ENCODE peak calls at places on chromosomes 11 and 22, in four cellular contexts. U is WTC11, N is SK-N-SH, I is HepG2. C is an unnamed sample.

GRCh38 chr11:33520103-33520502 is 180.5 kb downstream of the C11orf91 start:
- DNase-seq in U (no peak), N (no peak), I (no peak), C (no peak)

GRCh38 chr11:133951484-133952198 is 5.1 kb downstream of the IGSF9B start:
- DNase-seq in U (peak), N (peak), I (no peak), C (no peak)

GRCh38 chr11:94669032-94669431 is 99.1 kb upstream of the AMOTL1 start:
- DNase-seq in U (no peak), N (no peak), I (no peak), C (no peak)

GRCh38 chr22:37552560-37553163 is 7.6 kb upstream of the CDC42EP1 start:
- DNase-seq in U (peak), N (peak), I (no peak), C (peak)

GRCh38 chr11:84524422-84525051 is 1102.6 kb downstream of the DLG2 start:
- DNase-seq in U (no peak), N (peak), I (no peak), C (no peak)

GRCh38 chr11:7512525-7513209 is 1.1 kb upstream of the PPFIBP2 start:
- DNase-seq in U (peak), N (no peak), I (peak), C (no peak)

GRCh38 chr11:125784678-125785077 is 3.2 kb upstream of the PATE3 start:
- DNase-seq in U (no peak), N (no peak), I (no peak), C (no peak)

GRCh38 chr11:23364076-23364475 is 503.8 kb upstream of the CCDC179 start:
- DNase-seq in U (no peak), N (no peak), I (no peak), C (no peak)

GRCh38 chr22:40511604-40512003 is 124.9 kb downstream of the MRTFA start:
- DNase-seq in U (no peak), N (no peak), I (no peak), C (no peak)

GRCh38 chr22:39152511-39153219 is at the start of gene CBX7:
- DNase-seq in U (peak), N (peak), I (peak), C (peak)

GRCh38 chr11:107493117-107493516 is 35.5 kb upstream of the CWF19L2 start:
- DNase-seq in U (no peak), N (no peak), I (no peak), C (no peak)

GRCh38 chr11:48109046-48109666 is 107.5 kb upstream of the OR4B1 start:
- DNase-seq in U (no peak), N (no peak), I (peak), C (peak)

GRCh38 chr11:92473736-92474135 is 249.1 kb downstream of the FAT3 start:
- DNase-seq in U (no peak), N (no peak), I (no peak), C (no peak)

GRCh38 chr22:20862540-20862939 is 3.7 kb downstream of the SNAP29 start:
- DNase-seq in U (no peak), N (no peak), I (no peak), C (no peak)

GRCh38 chr11:97722065-97722464 is 1298.7 kb upstream of the CNTN5 start:
- DNase-seq in U (no peak), N (no peak), I (peak), C (no peak)

GRCh38 chr22:46033256-46034200 is 56.6 kb upstream of the WNT7B start:
- DNase-seq in U (peak), N (no peak), I (no peak), C (no peak)

GRCh38 chr11:100297516-100297915 is 389.6 kb upstream of the ARHGAP42 start:
- DNase-seq in U (no peak), N (no peak), I (no peak), C (no peak)

GRCh38 chr11:8266246-8267241 is 2.9 kb upstream of the LMO1 start:
- DNase-seq in U (no peak), N (no peak), I (no peak), C (no peak)

GRCh38 chr11:85946221-85946620 is 91.0 kb downstream of the CCDC83 start:
- DNase-seq in U (no peak), N (no peak), I (peak), C (no peak)

GRCh38 chr11:71977743-71978418 is 20.8 kb upstream of the IL18BP start:
- DNase-seq in U (peak), N (peak), I (peak), C (peak)

GRCh38 chr11:11965192-11965591 is 43.2 kb downstream of the DKK3 start:
- DNase-seq in U (no peak), N (no peak), I (no peak), C (no peak)

GRCh38 chr22:25025586-25025985 is 73.1 kb downstream of the KIAA1671 start:
- DNase-seq in U (no peak), N (no peak), I (peak), C (no peak)

GRCh38 chr22:49427341-49427740 is 400.3 kb downstream of the BRD1 start:
- DNase-seq in U (no peak), N (no peak), I (no peak), C (no peak)

GRCh38 chr11:122494171-122494570 is 161.4 kb upstream of the UBASH3B start:
- DNase-seq in U (no peak), N (no peak), I (no peak), C (no peak)

GRCh38 chr22:49142891-49143290 is 684.8 kb downstream of the BRD1 start:
- DNase-seq in U (no peak), N (no peak), I (no peak), C (no peak)

GRCh38 chr11:47786373-47786772 is 19.2 kb upstream of the FNBP4 start:
- DNase-seq in U (no peak), N (peak), I (no peak), C (peak)

GRCh38 chr11:810040-810567 is 337 bp downstream of the RPLP2 start:
- DNase-seq in U (no peak), N (no peak), I (no peak), C (no peak)

GRCh38 chr11:6285019-6285418 is 25.4 kb downstream of the CCKBR start:
- DNase-seq in U (no peak), N (no peak), I (no peak), C (no peak)

GRCh38 chr11:64384981-64385952 is 26.3 kb downstream of the RPS6KA4 start:
- DNase-seq in U (no peak), N (no peak), I (no peak), C (no peak)

GRCh38 chr11:12526789-12527188 is 147.4 kb upstream of the TEAD1 start:
- DNase-seq in U (no peak), N (no peak), I (no peak), C (no peak)

GRCh38 chr11:68469122-68469521 is 8.6 kb downstream of the PPP6R3 start:
- DNase-seq in U (no peak), N (no peak), I (peak), C (no peak)

GRCh38 chr11:69209421-69209820 is 53.7 kb downstream of the SMIM38 start:
- DNase-seq in U (no peak), N (no peak), I (no peak), C (no peak)

GRCh38 chr11:70383664-70384395 is 14.5 kb upstream of the CTTN start:
- DNase-seq in U (no peak), N (no peak), I (no peak), C (no peak)

GRCh38 chr11:76787911-76788596 is 4.9 kb downstream of the TSKU start:
- DNase-seq in U (no peak), N (peak), I (peak), C (peak)

GRCh38 chr11:35236667-35237003 is 97.7 kb downstream of the CD44 start:
- DNase-seq in U (no peak), N (no peak), I (no peak), C (no peak)

GRCh38 chr11:6544921-6545850 is 48.1 kb downstream of the DNHD1 start:
- DNase-seq in U (no peak), N (no peak), I (no peak), C (no peak)

GRCh38 chr22:27460596-27461347 is 340.8 kb downstream of the MN1 start:
- DNase-seq in U (no peak), N (no peak), I (no peak), C (no peak)
- TF ChIP-seq FOXJ3 in U (no peak), N (no peak), I (no peak), C (no peak)

GRCh38 chr11:14902650-14903350 is 10.8 kb upstream of the CYP2R1 start:
- DNase-seq in U (no peak), N (no peak), I (no peak), C (no peak)

GRCh38 chr11:14907411-14908213 is 15.6 kb upstream of the CYP2R1 start:
- DNase-seq in U (peak), N (peak), I (peak), C (peak)

GRCh38 chr11:14906614-14907392 is 14.8 kb upstream of the CYP2R1 start:
- DNase-seq in U (no peak), N (peak), I (no peak), C (no peak)

GRCh38 chr11:14904745-14905103 is 12.7 kb upstream of the CYP2R1 start:
- DNase-seq in U (peak), N (no peak), I (no peak), C (peak)

GRCh38 chr11:14905104-14906033 is 13.3 kb upstream of the CYP2R1 start:
- DNase-seq in U (peak), N (peak), I (no peak), C (no peak)
- TF ChIP-seq FOXJ3 in U (no peak), N (no peak), I (no peak), C (no peak)

DNA sequence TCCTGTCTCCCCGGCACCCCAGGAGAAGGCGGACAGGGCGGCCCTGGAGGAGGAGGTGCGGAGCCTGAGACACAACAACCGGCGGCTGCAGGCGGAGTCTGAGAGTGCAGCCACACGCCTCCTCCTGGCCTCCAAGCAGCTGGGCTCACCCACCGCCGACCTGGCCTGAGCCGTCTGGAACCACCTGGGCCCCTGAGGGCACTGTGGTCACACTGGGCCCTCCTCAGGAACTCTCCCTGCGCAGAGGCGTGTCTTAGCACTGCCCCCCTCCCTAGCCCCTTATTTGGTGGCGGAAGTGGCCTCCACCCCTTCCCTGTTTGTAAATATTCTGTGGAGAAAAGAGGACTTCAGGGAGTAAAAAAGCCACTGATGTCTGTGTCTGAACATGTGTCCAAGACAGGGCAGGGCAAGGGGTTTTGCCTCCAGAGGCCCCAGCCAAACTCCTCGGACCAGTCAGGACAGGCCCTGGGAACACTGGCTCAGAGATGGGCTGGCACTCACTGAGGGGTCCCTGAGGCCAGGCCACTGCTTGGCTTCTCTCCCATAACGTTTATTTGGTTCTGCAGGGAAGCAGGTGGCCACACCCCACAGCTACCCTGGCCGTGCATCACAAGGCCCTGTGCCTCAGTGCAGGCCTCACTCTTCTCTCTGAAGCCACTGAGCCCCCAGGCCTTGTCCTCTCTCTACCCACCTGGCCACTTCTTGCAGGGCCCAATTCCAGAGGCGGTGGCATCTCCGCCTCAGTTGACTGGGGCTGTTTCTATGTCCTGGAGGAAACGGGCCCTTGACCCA is 12.0 kb downstream of the RELA start:
- DNase-seq in U (no peak), N (no peak), I (no peak), C (peak)
- TF ChIP-seq FOXJ3 in U (no peak), N (no peak), I (no peak), C (no peak)

DNA sequence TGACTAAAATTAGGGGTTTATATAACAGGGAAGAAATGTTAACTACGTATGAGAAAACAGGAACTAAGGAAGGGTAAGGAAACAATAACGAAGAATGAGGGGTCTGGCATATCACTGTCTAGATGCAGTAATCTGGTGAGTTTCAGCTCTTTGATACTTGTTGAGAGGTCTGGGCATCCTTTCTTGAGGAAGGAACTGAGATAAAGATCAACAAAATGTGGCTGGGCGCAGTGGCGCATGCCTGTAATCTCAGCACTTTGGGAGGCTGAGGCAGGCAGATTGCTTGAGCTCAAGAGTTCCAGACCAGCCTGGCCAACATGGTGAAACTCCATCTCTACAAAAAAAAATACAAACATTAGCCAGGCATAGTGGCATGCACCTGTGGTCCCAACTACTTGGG is 2.7 kb downstream of the DCDC1 start:
- DNase-seq in U (no peak), N (no peak), I (no peak), C (no peak)
- TF ChIP-seq FOXJ3 in U (no peak), N (no peak), I (no peak), C (no peak)

C was measured in K562.